ENCODE peak calls at places on chromosomes 7 and 10, in ten cellular contexts. Z is CD4-positive, alpha-beta T cell; U is heart left ventricle; A is brain microvascular endothelial cell; D is ovary; K is right lobe of liver; W is stomach; N is fibroblast of the aortic adventitia; J is AG09309; H is choroid plexus epithelial cell. L is an unnamed sample.

GRCh38 chr10:94363251-94363565 is 469 bp upstream of the NOC3L start:
- DNase-seq in J (no peak), N (no peak), U (no peak), W (no peak), D (no peak), A (no peak), Z (no peak), K (no peak), H (no peak), L (no peak)

GRCh38 chr7:74512762-74513161 is 59.1 kb downstream of the GTF2IRD1 start:
- DNase-seq in U (no peak), D (no peak), A (no peak), K (no peak), J (no peak), N (no peak), W (no peak), H (no peak), Z (no peak), L (no peak)

GRCh38 chr7:106386958-106387357 is 102.2 kb upstream of the NAMPT start:
- DNase-seq in H (no peak), A (no peak), D (no peak), N (no peak), J (no peak), K (no peak), Z (no peak), W (no peak), U (no peak), L (no peak)

GRCh38 chr10:61791216-61791615 is 110.3 kb upstream of the ARID5B start:
- DNase-seq in J (no peak), W (no peak), Z (no peak), D (no peak), H (peak; percentile 72), N (peak; percentile 65), U (no peak), A (peak; percentile 24), K (no peak), L (no peak)

GRCh38 chr7:7922684-7923385 is 45.8 kb upstream of the GLCCI1 start:
- DNase-seq in D (no peak), J (no peak), H (no peak), K (no peak), A (no peak), W (no peak), U (no peak), Z (no peak), N (no peak), L (no peak)

GRCh38 chr10:114593816-114594468 is 64.1 kb downstream of the ABLIM1 start:
- DNase-seq in A (no peak), N (no peak), D (no peak), K (no peak), Z (no peak), W (no peak), U (no peak), J (no peak), H (no peak), L (no peak)

GRCh38 chr7:35695628-35695888 is 623 bp upstream of the HERPUD2 start:
- DNase-seq in A (no peak), J (no peak), N (no peak), D (no peak), H (no peak), U (no peak), Z (no peak), W (no peak), K (no peak), L (no peak)

GRCh38 chr10:59807629-59808620 is 54.7 kb upstream of the MRLN start:
- DNase-seq in A (no peak), N (no peak), Z (no peak), U (peak; percentile 83), K (no peak), J (no peak), D (no peak), H (no peak), W (no peak), L (no peak)

GRCh38 chr10:6498771-6499170 is 81.3 kb downstream of the PRKCQ start:
- DNase-seq in H (no peak), W (no peak), N (no peak), U (no peak), A (no peak), K (no peak), D (no peak), Z (no peak), J (no peak), L (no peak)

GRCh38 chr10:113139695-113140094 is 189.6 kb downstream of the TCF7L2 start:
- DNase-seq in A (peak; percentile 20), H (peak; percentile 69), Z (no peak), D (no peak), U (no peak), K (no peak), N (peak; percentile 63), J (no peak), W (no peak), L (no peak)
- TF ChIP-seq CTCF in A (peak; percentile 67), H (peak; percentile 74), Z (no peak), D (no peak), U (peak; percentile 28), K (no peak), N (peak; percentile 63), J (peak; percentile 60), W (no peak), L (no peak)

GRCh38 chr10:93095225-93095624 is 21.5 kb downstream of the CYP26A1 start:
- DNase-seq in U (no peak), J (no peak), N (no peak), K (no peak), H (no peak), D (no peak), A (no peak), W (no peak), Z (no peak), L (no peak)
- TF ChIP-seq CTCF in U (no peak), J (no peak), N (no peak), K (no peak), H (no peak), D (no peak), A (peak; percentile 3), W (no peak), Z (no peak), L (no peak)

GRCh38 chr7:101780281-101780680 is 37.1 kb upstream of the CUX1 start:
- DNase-seq in K (no peak), W (no peak), H (no peak), A (no peak), Z (no peak), J (no peak), D (no peak), U (no peak), N (no peak), L (no peak)
- TF ChIP-seq CTCF in K (no peak), W (no peak), H (no peak), A (no peak), Z (no peak), J (no peak), D (no peak), U (no peak), N (no peak), L (no peak)

DNA sequence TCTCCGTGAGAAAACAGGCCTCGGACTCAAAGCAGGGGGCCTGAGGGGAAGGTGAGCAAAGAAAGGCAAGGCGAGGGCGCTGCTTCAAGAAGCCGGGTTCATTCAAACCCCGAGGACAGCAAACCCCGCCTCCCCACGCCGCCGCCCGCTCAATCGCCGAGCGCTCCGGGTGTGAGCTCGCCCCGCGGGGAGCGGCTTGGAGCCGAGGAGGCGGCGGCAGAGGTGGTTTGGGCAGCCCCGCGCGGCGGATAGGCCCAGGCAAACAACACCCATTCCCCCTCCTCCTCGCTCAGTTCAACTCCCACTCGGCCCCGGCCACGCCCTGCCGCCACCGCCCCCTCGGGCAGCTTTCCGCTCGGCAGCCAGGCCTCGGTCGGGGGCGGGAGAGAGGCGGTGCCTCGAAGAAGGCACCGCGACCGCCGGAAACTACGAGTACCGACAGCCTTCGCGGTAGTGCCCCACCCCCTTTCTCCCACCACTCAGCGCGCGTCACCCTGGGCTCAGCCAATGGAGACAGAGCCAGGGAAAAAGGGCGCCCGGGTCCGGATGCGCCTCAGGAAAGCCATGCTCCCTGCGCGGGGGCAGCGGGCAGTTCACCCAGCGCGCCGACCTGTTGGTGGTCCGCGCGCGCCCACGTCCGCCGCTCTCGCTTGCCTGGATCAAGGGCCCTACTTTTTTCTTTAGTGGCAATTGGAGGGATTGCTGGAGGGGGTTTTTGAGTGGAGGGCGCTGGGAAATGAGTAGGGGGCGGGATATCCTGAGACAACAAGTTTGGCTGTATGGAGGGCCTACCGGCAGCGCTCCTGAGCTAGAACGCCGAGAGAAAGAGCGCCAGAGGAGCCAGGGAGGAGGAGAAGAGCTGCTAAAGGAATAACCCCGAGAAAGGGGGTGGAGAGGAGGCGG is 674 bp upstream of the SP4 start:
- DNase-seq in U (peak; percentile 99), D (peak; percentile 99), J (peak; percentile 91), N (peak; percentile 97), W (peak; percentile 99), H (peak; percentile 99), Z (peak; percentile 99), K (peak; percentile 100), A (peak; percentile 98), L (peak; percentile 97)
- TF ChIP-seq CTCF in U (peak; percentile 43), D (peak; percentile 10), J (peak; percentile 5), N (no peak), W (peak; percentile 33), H (peak; percentile 4), Z (no peak), K (peak; percentile 7), A (no peak), L (no peak)

GRCh38 chr10:75234683-75235374 is 928 bp downstream of the COMTD1 start:
- DNase-seq in W (peak; percentile 72), N (no peak), U (peak; percentile 47), K (peak; percentile 77), J (no peak), A (no peak), H (no peak), Z (peak; percentile 8), D (peak; percentile 38), L (no peak)
- TF ChIP-seq CTCF in W (no peak), N (no peak), U (peak; percentile 23), K (no peak), J (no peak), A (no peak), H (no peak), Z (no peak), D (no peak), L (peak; percentile 38)

GRCh38 chr10:76301950-76302349 is 870.5 kb downstream of the LRMDA start:
- DNase-seq in Z (no peak), J (no peak), U (no peak), K (no peak), D (no peak), N (no peak), W (no peak), A (no peak), H (peak; percentile 22), L (no peak)
- TF ChIP-seq CTCF in Z (no peak), J (no peak), U (no peak), K (no peak), D (no peak), N (no peak), W (no peak), A (peak; percentile 24), H (peak; percentile 38), L (no peak)

L was measured in GM13976.